ENCODE peak calls at places on chromosomes 2 and 18, in six cellular contexts. One of them, this sample, is unnamed.

GRCh38 chr2:132884692-132885091 is 214.7 kb upstream of the LYPD1 start:
- DNase-seq in lower lobe of right lung: no peak
- DNase-seq in progenitor cell of endocrine pancreas: no peak
- DNase-seq in neural progenitor cell: no peak
- DNase-seq in PC-3: no peak
- DNase-seq in mammary epithelial cell: no peak
- DNase-seq in this sample: no peak

GRCh38 chr2:231056453-231057416 is at the start of gene PSMD1:
- DNase-seq in lower lobe of right lung: peak
- DNase-seq in progenitor cell of endocrine pancreas: peak
- DNase-seq in neural progenitor cell: peak
- DNase-seq in PC-3: peak
- DNase-seq in mammary epithelial cell: peak
- DNase-seq in this sample: peak

GRCh38 chr2:42007596-42007995 is 40.2 kb upstream of the PKDCC start:
- DNase-seq in lower lobe of right lung: no peak
- DNase-seq in progenitor cell of endocrine pancreas: no peak
- DNase-seq in neural progenitor cell: no peak
- DNase-seq in PC-3: no peak
- DNase-seq in mammary epithelial cell: no peak
- DNase-seq in this sample: no peak

GRCh38 chr2:226903179-226903578 is 67.3 kb downstream of the RHBDD1 start:
- DNase-seq in lower lobe of right lung: no peak
- DNase-seq in progenitor cell of endocrine pancreas: no peak
- DNase-seq in neural progenitor cell: no peak
- DNase-seq in PC-3: peak
- DNase-seq in mammary epithelial cell: peak
- DNase-seq in this sample: no peak

GRCh38 chr2:188142636-188143035 is 149.0 kb upstream of the GULP1 start:
- DNase-seq in lower lobe of right lung: no peak
- DNase-seq in progenitor cell of endocrine pancreas: no peak
- DNase-seq in neural progenitor cell: no peak
- DNase-seq in PC-3: peak
- DNase-seq in mammary epithelial cell: peak
- DNase-seq in this sample: no peak

GRCh38 chr2:186862869-186863709 is 14.1 kb upstream of the ZSWIM2 start:
- DNase-seq in lower lobe of right lung: no peak
- DNase-seq in progenitor cell of endocrine pancreas: no peak
- DNase-seq in neural progenitor cell: peak
- DNase-seq in PC-3: peak
- DNase-seq in mammary epithelial cell: peak
- DNase-seq in this sample: no peak

GRCh38 chr2:113886479-113887383 is 3.2 kb upstream of the ACTR3 start:
- DNase-seq in lower lobe of right lung: peak
- DNase-seq in progenitor cell of endocrine pancreas: no peak
- DNase-seq in neural progenitor cell: no peak
- DNase-seq in PC-3: peak
- DNase-seq in mammary epithelial cell: peak
- DNase-seq in this sample: peak

GRCh38 chr18:78965917-78966878 is 13.4 kb upstream of the SALL3 start:
- DNase-seq in lower lobe of right lung: no peak
- DNase-seq in progenitor cell of endocrine pancreas: no peak
- DNase-seq in neural progenitor cell: no peak
- DNase-seq in PC-3: no peak
- DNase-seq in mammary epithelial cell: no peak
- DNase-seq in this sample: no peak

GRCh38 chr2:192828175-192828574 is 633.4 kb upstream of the TMEFF2 start:
- DNase-seq in lower lobe of right lung: no peak
- DNase-seq in progenitor cell of endocrine pancreas: no peak
- DNase-seq in neural progenitor cell: no peak
- DNase-seq in PC-3: no peak
- DNase-seq in mammary epithelial cell: no peak
- DNase-seq in this sample: no peak

GRCh38 chr2:104312684-104313083 is 541.2 kb upstream of the POU3F3 start:
- DNase-seq in lower lobe of right lung: no peak
- DNase-seq in progenitor cell of endocrine pancreas: no peak
- DNase-seq in neural progenitor cell: peak
- DNase-seq in PC-3: no peak
- DNase-seq in mammary epithelial cell: no peak
- DNase-seq in this sample: no peak

GRCh38 chr2:105283532-105283931 is 42.0 kb downstream of the GPR45 start:
- DNase-seq in lower lobe of right lung: no peak
- DNase-seq in progenitor cell of endocrine pancreas: no peak
- DNase-seq in neural progenitor cell: no peak
- DNase-seq in PC-3: no peak
- DNase-seq in mammary epithelial cell: no peak
- DNase-seq in this sample: no peak

GRCh38 chr2:71934595-71935263 is 212.9 kb downstream of the CYP26B1 start:
- DNase-seq in lower lobe of right lung: no peak
- DNase-seq in progenitor cell of endocrine pancreas: no peak
- DNase-seq in neural progenitor cell: no peak
- DNase-seq in PC-3: no peak
- DNase-seq in mammary epithelial cell: no peak
- DNase-seq in this sample: peak

GRCh38 chr18:76421291-76422078 is 73.6 kb downstream of the ZNF516 start:
- DNase-seq in lower lobe of right lung: peak
- DNase-seq in progenitor cell of endocrine pancreas: no peak
- DNase-seq in neural progenitor cell: no peak
- DNase-seq in PC-3: no peak
- DNase-seq in mammary epithelial cell: no peak
- DNase-seq in this sample: no peak

GRCh38 chr18:76464281-76465259 is 30.5 kb downstream of the ZNF516 start:
- DNase-seq in lower lobe of right lung: no peak
- DNase-seq in progenitor cell of endocrine pancreas: no peak
- DNase-seq in neural progenitor cell: no peak
- DNase-seq in PC-3: no peak
- DNase-seq in mammary epithelial cell: no peak
- DNase-seq in this sample: no peak

GRCh38 chr18:27778441-27778840 is 398.5 kb downstream of the CDH2 start:
- DNase-seq in lower lobe of right lung: no peak
- DNase-seq in progenitor cell of endocrine pancreas: no peak
- DNase-seq in neural progenitor cell: peak
- DNase-seq in PC-3: peak
- DNase-seq in mammary epithelial cell: peak
- DNase-seq in this sample: no peak

GRCh38 chr2:173983414-173983871 is 18.3 kb upstream of the SP3 start:
- DNase-seq in lower lobe of right lung: no peak
- DNase-seq in progenitor cell of endocrine pancreas: no peak
- DNase-seq in neural progenitor cell: peak
- DNase-seq in PC-3: no peak
- DNase-seq in mammary epithelial cell: no peak
- DNase-seq in this sample: no peak

GRCh38 chr2:32768387-32769174 is 140.7 kb downstream of the TTC27 start:
- DNase-seq in lower lobe of right lung: no peak
- DNase-seq in progenitor cell of endocrine pancreas: no peak
- DNase-seq in neural progenitor cell: no peak
- DNase-seq in PC-3: no peak
- DNase-seq in mammary epithelial cell: no peak
- DNase-seq in this sample: no peak

GRCh38 chr2:215919624-215920243 is 93.6 kb downstream of the MREG start:
- DNase-seq in lower lobe of right lung: no peak
- DNase-seq in progenitor cell of endocrine pancreas: no peak
- DNase-seq in neural progenitor cell: no peak
- DNase-seq in PC-3: no peak
- DNase-seq in mammary epithelial cell: no peak
- DNase-seq in this sample: no peak

GRCh38 chr2:215918901-215919585 is 94.3 kb downstream of the MREG start:
- DNase-seq in lower lobe of right lung: no peak
- DNase-seq in progenitor cell of endocrine pancreas: no peak
- DNase-seq in neural progenitor cell: no peak
- DNase-seq in PC-3: peak
- DNase-seq in mammary epithelial cell: no peak
- DNase-seq in this sample: no peak

GRCh38 chr2:215917953-215918620 is 95.3 kb downstream of the MREG start:
- DNase-seq in lower lobe of right lung: no peak
- DNase-seq in progenitor cell of endocrine pancreas: no peak
- DNase-seq in neural progenitor cell: no peak
- DNase-seq in PC-3: peak
- DNase-seq in mammary epithelial cell: peak
- DNase-seq in this sample: no peak

GRCh38 chr2:215921884-215922283 is 91.5 kb downstream of the MREG start:
- DNase-seq in lower lobe of right lung: no peak
- DNase-seq in progenitor cell of endocrine pancreas: no peak
- DNase-seq in neural progenitor cell: no peak
- DNase-seq in PC-3: peak
- DNase-seq in mammary epithelial cell: peak
- DNase-seq in this sample: no peak

DNA sequence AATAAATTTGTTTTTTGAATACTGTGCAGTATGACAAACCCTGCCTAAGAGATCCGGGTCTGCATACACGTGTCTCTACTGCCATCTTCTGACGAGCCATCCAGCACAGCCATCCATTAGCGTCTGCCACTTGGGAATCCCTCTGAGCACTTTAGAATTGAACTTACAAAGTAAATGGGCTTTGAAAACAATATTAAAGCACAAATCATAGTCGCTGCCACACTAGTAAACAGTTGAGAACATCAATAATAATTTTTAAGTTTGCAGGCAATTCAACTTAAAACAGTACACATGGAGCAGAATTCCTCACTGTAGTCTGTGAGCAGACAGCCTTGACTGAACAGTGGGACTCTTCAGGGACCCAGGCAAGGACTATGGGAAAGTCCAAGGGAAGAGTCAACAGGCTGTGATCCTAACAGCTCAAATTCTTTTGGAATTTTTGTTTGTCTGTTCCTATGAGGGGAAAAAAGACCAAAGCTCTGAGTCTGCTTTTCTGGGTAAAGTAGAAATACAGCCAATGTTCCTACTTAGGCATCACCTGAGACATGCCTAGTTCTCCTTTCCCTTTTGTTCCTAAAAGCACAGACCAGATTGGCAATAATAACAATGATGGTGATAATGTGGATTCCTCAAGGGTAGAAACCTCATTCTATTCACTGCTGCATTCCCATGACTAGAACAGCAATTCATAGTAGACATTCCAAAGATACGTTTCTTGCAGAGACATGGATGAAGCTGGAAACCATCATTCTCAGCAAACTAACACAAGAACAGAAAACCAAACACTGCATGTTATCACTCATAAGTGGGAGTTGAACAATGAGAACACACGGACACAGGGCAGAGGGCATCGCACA is 92.9 kb downstream of the MREG start:
- DNase-seq in lower lobe of right lung: peak
- DNase-seq in progenitor cell of endocrine pancreas: peak
- DNase-seq in neural progenitor cell: peak
- DNase-seq in PC-3: peak
- DNase-seq in mammary epithelial cell: peak
- DNase-seq in this sample: peak
- TF ChIP-seq CTCF in lower lobe of right lung: peak
- TF ChIP-seq CTCF in progenitor cell of endocrine pancreas: peak
- TF ChIP-seq CTCF in neural progenitor cell: peak
- TF ChIP-seq CTCF in PC-3: peak
- TF ChIP-seq CTCF in mammary epithelial cell: peak
- TF ChIP-seq CTCF in this sample: peak

GRCh38 chr18:5710676-5711075 is 166.9 kb upstream of the EPB41L3 start:
- DNase-seq in lower lobe of right lung: no peak
- DNase-seq in progenitor cell of endocrine pancreas: no peak
- DNase-seq in neural progenitor cell: no peak
- DNase-seq in PC-3: no peak
- DNase-seq in mammary epithelial cell: no peak
- DNase-seq in this sample: no peak

GRCh38 chr18:5709476-5710095 is 165.8 kb upstream of the EPB41L3 start:
- DNase-seq in lower lobe of right lung: no peak
- DNase-seq in progenitor cell of endocrine pancreas: no peak
- DNase-seq in neural progenitor cell: no peak
- DNase-seq in PC-3: no peak
- DNase-seq in mammary epithelial cell: no peak
- DNase-seq in this sample: no peak

GRCh38 chr18:5705393-5705792 is 161.6 kb upstream of the EPB41L3 start:
- DNase-seq in lower lobe of right lung: no peak
- DNase-seq in progenitor cell of endocrine pancreas: no peak
- DNase-seq in neural progenitor cell: no peak
- DNase-seq in PC-3: no peak
- DNase-seq in mammary epithelial cell: no peak
- DNase-seq in this sample: no peak

GRCh38 chr18:5707586-5707985 is 163.8 kb upstream of the EPB41L3 start:
- DNase-seq in lower lobe of right lung: no peak
- DNase-seq in progenitor cell of endocrine pancreas: no peak
- DNase-seq in neural progenitor cell: no peak
- DNase-seq in PC-3: no peak
- DNase-seq in mammary epithelial cell: no peak
- DNase-seq in this sample: no peak

DNA sequence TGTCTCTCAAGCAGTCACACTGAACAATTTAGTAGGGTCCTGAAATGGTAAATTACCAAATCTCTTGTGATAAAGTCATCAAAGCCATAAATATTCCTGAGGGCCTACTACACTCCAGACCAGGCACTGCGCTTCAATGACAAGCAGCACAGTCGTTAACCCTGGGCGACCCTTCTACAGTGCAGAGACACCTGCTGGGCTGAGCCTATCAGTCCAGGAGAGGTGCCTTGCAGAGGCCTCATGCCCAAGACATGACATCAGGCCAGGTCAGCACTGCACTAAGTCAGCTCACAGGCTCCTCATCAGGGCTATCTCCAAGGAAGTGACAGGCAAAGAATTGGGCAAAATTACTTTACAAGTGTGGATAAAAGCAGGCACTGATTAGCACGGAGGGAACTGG is 166.4 kb upstream of the EPB41L3 start:
- DNase-seq in lower lobe of right lung: no peak
- DNase-seq in progenitor cell of endocrine pancreas: no peak
- DNase-seq in neural progenitor cell: peak
- DNase-seq in PC-3: no peak
- DNase-seq in mammary epithelial cell: no peak
- DNase-seq in this sample: no peak
- TF ChIP-seq CTCF in lower lobe of right lung: no peak
- TF ChIP-seq CTCF in progenitor cell of endocrine pancreas: no peak
- TF ChIP-seq CTCF in neural progenitor cell: no peak
- TF ChIP-seq CTCF in PC-3: no peak
- TF ChIP-seq CTCF in mammary epithelial cell: no peak
- TF ChIP-seq CTCF in this sample: no peak

GRCh38 chr18:73841661-73842060 is 306.0 kb downstream of the FBXO15 start:
- DNase-seq in lower lobe of right lung: no peak
- DNase-seq in progenitor cell of endocrine pancreas: no peak
- DNase-seq in neural progenitor cell: no peak
- DNase-seq in PC-3: peak
- DNase-seq in mammary epithelial cell: no peak
- DNase-seq in this sample: no peak
- TF ChIP-seq CTCF in lower lobe of right lung: no peak
- TF ChIP-seq CTCF in progenitor cell of endocrine pancreas: peak
- TF ChIP-seq CTCF in neural progenitor cell: peak
- TF ChIP-seq CTCF in PC-3: peak
- TF ChIP-seq CTCF in mammary epithelial cell: peak
- TF ChIP-seq CTCF in this sample: peak

DNA sequence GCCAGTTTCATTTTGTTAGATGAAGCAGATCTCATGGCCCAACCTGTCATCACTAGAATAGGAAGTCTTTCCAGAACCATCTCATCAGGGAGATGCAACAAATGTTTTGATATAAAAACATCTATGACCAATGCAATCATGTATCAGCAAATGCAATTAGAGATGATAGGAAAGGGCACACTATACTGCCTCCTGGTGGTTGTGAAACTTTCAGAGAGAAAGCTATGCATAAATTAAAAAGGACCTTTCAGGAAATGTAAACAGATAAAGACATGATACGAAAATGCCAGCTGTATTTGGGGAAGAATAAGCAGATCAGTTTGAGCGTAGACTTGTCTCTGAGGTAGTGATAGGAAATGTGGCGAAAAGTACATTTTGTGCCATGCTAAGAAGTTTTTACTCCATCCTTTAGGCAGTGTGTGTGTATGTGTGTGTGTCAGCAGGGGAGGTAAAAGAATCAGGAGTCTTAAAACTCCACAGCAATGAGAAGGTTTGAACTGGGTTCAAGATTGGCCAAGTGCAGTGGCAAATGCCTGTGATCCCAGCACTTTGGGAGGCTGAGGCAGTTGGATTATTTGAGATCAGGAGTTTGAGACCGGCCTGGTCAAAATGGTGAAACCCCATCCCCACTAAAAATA is 479.3 kb downstream of the CPS1 start:
- DNase-seq in lower lobe of right lung: no peak
- DNase-seq in progenitor cell of endocrine pancreas: no peak
- DNase-seq in neural progenitor cell: peak
- DNase-seq in PC-3: peak
- DNase-seq in mammary epithelial cell: peak
- DNase-seq in this sample: no peak
- TF ChIP-seq CTCF in lower lobe of right lung: peak
- TF ChIP-seq CTCF in progenitor cell of endocrine pancreas: peak
- TF ChIP-seq CTCF in neural progenitor cell: peak
- TF ChIP-seq CTCF in PC-3: peak
- TF ChIP-seq CTCF in mammary epithelial cell: peak
- TF ChIP-seq CTCF in this sample: peak